ENCODE peak calls at places on chromosomes 7 and 10, in six cellular contexts. One of them, this sample, is unnamed.
A peak's percentile ranks its signal among the peaks of the same experiment; 100 is the strongest.

GRCh38 chr10:1526427-1527055 is 210.8 kb downstream of the ADARB2 start:
- DNase-seq in transverse colon: no peak
- DNase-seq in upper lobe of right lung: peak; percentile 45
- DNase-seq in K562: peak; percentile 34
- DNase-seq in uterus: no peak
- DNase-seq in neural progenitor cell: no peak
- DNase-seq in this sample: no peak

GRCh38 chr7:340200-340937 is 50.4 kb downstream of the FOXL3 start:
- DNase-seq in transverse colon: no peak
- DNase-seq in upper lobe of right lung: no peak
- DNase-seq in K562: no peak
- DNase-seq in uterus: no peak
- DNase-seq in neural progenitor cell: no peak
- DNase-seq in this sample: no peak

GRCh38 chr7:105876964-105877601 is 684 bp upstream of the ATXN7L1 start:
- DNase-seq in transverse colon: peak; percentile 78
- DNase-seq in upper lobe of right lung: peak; percentile 68
- DNase-seq in K562: peak; percentile 44
- DNase-seq in uterus: peak; percentile 39
- DNase-seq in neural progenitor cell: peak; percentile 81
- DNase-seq in this sample: peak; percentile 62

GRCh38 chr10:59033622-59034021 is 142.8 kb upstream of the PHYHIPL start:
- DNase-seq in transverse colon: no peak
- DNase-seq in upper lobe of right lung: no peak
- DNase-seq in K562: no peak
- DNase-seq in uterus: no peak
- DNase-seq in neural progenitor cell: no peak
- DNase-seq in this sample: peak; percentile 36

GRCh38 chr7:129851810-129852209 is 101.0 kb downstream of the UBE2H start:
- DNase-seq in transverse colon: no peak
- DNase-seq in upper lobe of right lung: no peak
- DNase-seq in K562: no peak
- DNase-seq in uterus: no peak
- DNase-seq in neural progenitor cell: no peak
- DNase-seq in this sample: no peak

GRCh38 chr7:1857487-1858425 is 187.7 kb downstream of the ELFN1 start:
- DNase-seq in transverse colon: no peak
- DNase-seq in upper lobe of right lung: peak; percentile 51
- DNase-seq in K562: no peak
- DNase-seq in uterus: no peak
- DNase-seq in neural progenitor cell: no peak
- DNase-seq in this sample: no peak

GRCh38 chr7:73909051-73909941 is 48.3 kb downstream of the TMEM270 start:
- DNase-seq in transverse colon: no peak
- DNase-seq in upper lobe of right lung: peak; percentile 55
- DNase-seq in K562: no peak
- DNase-seq in uterus: no peak
- DNase-seq in neural progenitor cell: no peak
- DNase-seq in this sample: no peak

GRCh38 chr10:1589257-1589656 is 148.1 kb downstream of the ADARB2 start:
- DNase-seq in transverse colon: no peak
- DNase-seq in upper lobe of right lung: no peak
- DNase-seq in K562: no peak
- DNase-seq in uterus: no peak
- DNase-seq in neural progenitor cell: no peak
- DNase-seq in this sample: no peak

GRCh38 chr10:110788620-110789385 is 82.9 kb upstream of the PDCD4 start:
- DNase-seq in transverse colon: no peak
- DNase-seq in upper lobe of right lung: no peak
- DNase-seq in K562: no peak
- DNase-seq in uterus: no peak
- DNase-seq in neural progenitor cell: no peak
- DNase-seq in this sample: no peak

GRCh38 chr7:16839646-16840045 is 34.8 kb upstream of the AGR2 start:
- DNase-seq in transverse colon: no peak
- DNase-seq in upper lobe of right lung: no peak
- DNase-seq in K562: no peak
- DNase-seq in uterus: no peak
- DNase-seq in neural progenitor cell: no peak
- DNase-seq in this sample: no peak

GRCh38 chr7:121941836-121942235 is 68.9 kb downstream of the PTPRZ1 start:
- DNase-seq in transverse colon: no peak
- DNase-seq in upper lobe of right lung: no peak
- DNase-seq in K562: no peak
- DNase-seq in uterus: no peak
- DNase-seq in neural progenitor cell: no peak
- DNase-seq in this sample: no peak

GRCh38 chr7:111495173-111495572 is 67.1 kb downstream of the IMMP2L start:
- DNase-seq in transverse colon: no peak
- DNase-seq in upper lobe of right lung: no peak
- DNase-seq in K562: no peak
- DNase-seq in uterus: no peak
- DNase-seq in neural progenitor cell: no peak
- DNase-seq in this sample: no peak

GRCh38 chr7:20241491-20242261 is 24.5 kb upstream of the MACC1 start:
- DNase-seq in transverse colon: no peak
- DNase-seq in upper lobe of right lung: no peak
- DNase-seq in K562: no peak
- DNase-seq in uterus: no peak
- DNase-seq in neural progenitor cell: no peak
- DNase-seq in this sample: no peak

GRCh38 chr10:123309740-123310139 is 155.5 kb downstream of the BUB3 start:
- DNase-seq in transverse colon: no peak
- DNase-seq in upper lobe of right lung: peak; percentile 78
- DNase-seq in K562: no peak
- DNase-seq in uterus: no peak
- DNase-seq in neural progenitor cell: no peak
- DNase-seq in this sample: peak; percentile 70

GRCh38 chr7:79761876-79762429 is 308.5 kb upstream of the MAGI2 start:
- DNase-seq in transverse colon: no peak
- DNase-seq in upper lobe of right lung: no peak
- DNase-seq in K562: no peak
- DNase-seq in uterus: no peak
- DNase-seq in neural progenitor cell: no peak
- DNase-seq in this sample: no peak

GRCh38 chr7:4882169-4882741 is 1.3 kb downstream of the RADIL start:
- DNase-seq in transverse colon: peak; percentile 38
- DNase-seq in upper lobe of right lung: no peak
- DNase-seq in K562: peak; percentile 31
- DNase-seq in uterus: peak; percentile 79
- DNase-seq in neural progenitor cell: peak; percentile 68
- DNase-seq in this sample: peak; percentile 78

GRCh38 chr10:95121904-95122303 is 52.6 kb upstream of the CYP2C8 start:
- DNase-seq in transverse colon: no peak
- DNase-seq in upper lobe of right lung: no peak
- DNase-seq in K562: no peak
- DNase-seq in uterus: no peak
- DNase-seq in neural progenitor cell: no peak
- DNase-seq in this sample: no peak

GRCh38 chr10:86317949-86318725 is 48.5 kb downstream of the GRID1 start:
- DNase-seq in transverse colon: no peak
- DNase-seq in upper lobe of right lung: peak; percentile 31
- DNase-seq in K562: no peak
- DNase-seq in uterus: no peak
- DNase-seq in neural progenitor cell: no peak
- DNase-seq in this sample: no peak

GRCh38 chr10:75569506-75569905 is 138.1 kb downstream of the LRMDA start:
- DNase-seq in transverse colon: no peak
- DNase-seq in upper lobe of right lung: no peak
- DNase-seq in K562: no peak
- DNase-seq in uterus: peak; percentile 30
- DNase-seq in neural progenitor cell: no peak
- DNase-seq in this sample: no peak

GRCh38 chr7:53094191-53094590 is 58.8 kb downstream of the POM121L12 start:
- DNase-seq in transverse colon: no peak
- DNase-seq in upper lobe of right lung: no peak
- DNase-seq in K562: no peak
- DNase-seq in uterus: no peak
- DNase-seq in neural progenitor cell: no peak
- DNase-seq in this sample: no peak

GRCh38 chr7:152144557-152145245 is 119.2 kb downstream of the GALNT11 start:
- DNase-seq in transverse colon: no peak
- DNase-seq in upper lobe of right lung: no peak
- DNase-seq in K562: no peak
- DNase-seq in uterus: no peak
- DNase-seq in neural progenitor cell: no peak
- DNase-seq in this sample: no peak

GRCh38 chr10:129775681-129776080 is 188.4 kb downstream of the EBF3 start:
- DNase-seq in transverse colon: no peak
- DNase-seq in upper lobe of right lung: peak; percentile 46
- DNase-seq in K562: no peak
- DNase-seq in uterus: no peak
- DNase-seq in neural progenitor cell: no peak
- DNase-seq in this sample: no peak

DNA sequence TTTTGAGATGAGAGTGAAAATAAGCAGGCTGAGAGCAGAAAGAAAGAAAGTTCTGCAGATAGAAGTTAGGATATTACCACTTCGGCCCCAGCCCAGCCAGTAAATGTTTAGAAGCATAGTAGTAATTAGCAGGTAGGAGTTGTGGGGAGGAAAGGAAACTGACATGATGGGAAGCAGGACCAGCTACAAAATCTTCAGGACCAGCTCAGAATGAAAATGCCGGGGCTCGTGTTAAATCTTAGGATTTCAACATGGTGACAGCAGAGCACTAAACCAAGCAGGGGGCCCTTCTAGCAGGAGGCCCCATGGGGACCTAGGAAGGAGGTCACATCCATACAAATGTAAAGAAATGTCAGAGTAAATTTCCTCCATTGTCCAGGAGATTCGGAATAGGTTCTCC is 28.7 kb downstream of the PRSS2 start:
- DNase-seq in transverse colon: no peak
- DNase-seq in upper lobe of right lung: no peak
- DNase-seq in K562: no peak
- DNase-seq in uterus: no peak
- DNase-seq in neural progenitor cell: no peak
- DNase-seq in this sample: no peak
- H3K4me1 ChIP-seq in transverse colon: peaks cover 3% of the 10 kb centered on the region
- H3K4me1 ChIP-seq in upper lobe of right lung: peaks cover 15% of the 10 kb centered on the region
- H3K4me1 ChIP-seq in K562: peaks cover 10% of the 10 kb centered on the region
- H3K4me1 ChIP-seq in uterus: peaks cover 15% of the 10 kb centered on the region
- H3K4me1 ChIP-seq in neural progenitor cell: peaks cover 16% of the 10 kb centered on the region
- H3K4me1 ChIP-seq in this sample: peaks cover 4% of the 10 kb centered on the region

GRCh38 chr10:116555882-116556281 is 10.2 kb downstream of the PNLIP start:
- DNase-seq in transverse colon: no peak
- DNase-seq in upper lobe of right lung: no peak
- DNase-seq in K562: no peak
- DNase-seq in uterus: no peak
- DNase-seq in neural progenitor cell: no peak
- DNase-seq in this sample: no peak

GRCh38 chr10:116553378-116553980 is 7.7 kb downstream of the PNLIP start:
- DNase-seq in transverse colon: no peak
- DNase-seq in upper lobe of right lung: no peak
- DNase-seq in K562: no peak
- DNase-seq in uterus: no peak
- DNase-seq in neural progenitor cell: no peak
- DNase-seq in this sample: no peak

GRCh38 chr10:116557305-116557880 is 11.7 kb downstream of the PNLIP start:
- DNase-seq in transverse colon: no peak
- DNase-seq in upper lobe of right lung: no peak
- DNase-seq in K562: no peak
- DNase-seq in uterus: no peak
- DNase-seq in neural progenitor cell: no peak
- DNase-seq in this sample: no peak

GRCh38 chr10:116554628-116555027 is 8.9 kb downstream of the PNLIP start:
- DNase-seq in transverse colon: no peak
- DNase-seq in upper lobe of right lung: no peak
- DNase-seq in K562: no peak
- DNase-seq in uterus: no peak
- DNase-seq in neural progenitor cell: no peak
- DNase-seq in this sample: no peak
- H3K4me3 ChIP-seq in transverse colon: no peak overlapping the region
- H3K4me3 ChIP-seq in upper lobe of right lung: no peak overlapping the region
- H3K4me3 ChIP-seq in K562: no peak overlapping the region
- H3K4me3 ChIP-seq in uterus: no peak overlapping the region
- H3K4me3 ChIP-seq in neural progenitor cell: no peak overlapping the region
- H3K4me3 ChIP-seq in this sample: no peak overlapping the region

DNA sequence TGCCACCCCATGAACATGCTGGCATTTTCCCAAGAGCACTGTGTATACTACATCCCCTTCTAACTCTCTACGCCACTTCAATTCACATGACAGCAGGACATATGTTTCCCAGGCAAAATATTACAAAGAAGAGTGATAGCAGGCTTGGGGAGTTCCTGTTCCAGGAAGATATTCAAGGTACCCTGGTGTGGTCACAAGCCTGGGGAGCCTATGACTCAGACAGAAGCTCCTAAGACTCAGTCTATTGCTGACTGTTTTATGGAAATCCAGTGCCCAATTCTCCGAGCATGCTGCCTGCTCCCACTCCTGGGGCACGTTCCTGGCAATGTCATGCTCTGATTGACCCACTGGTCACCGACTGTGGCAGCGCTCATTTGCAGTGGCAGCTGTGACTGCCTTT is 23.5 kb upstream of the ABLIM1 start:
- DNase-seq in transverse colon: no peak
- DNase-seq in upper lobe of right lung: no peak
- DNase-seq in K562: no peak
- DNase-seq in uterus: no peak
- DNase-seq in neural progenitor cell: no peak
- DNase-seq in this sample: no peak
- H3K4me1 ChIP-seq in transverse colon: peaks cover 29% of the 10 kb centered on the region
- H3K4me1 ChIP-seq in upper lobe of right lung: peaks cover 26% of the 10 kb centered on the region
- H3K4me1 ChIP-seq in K562: no peaks in the 10 kb centered on the region
- H3K4me1 ChIP-seq in uterus: no peaks in the 10 kb centered on the region
- H3K4me1 ChIP-seq in neural progenitor cell: peaks cover 47% of the 10 kb centered on the region
- H3K4me1 ChIP-seq in this sample: peaks cover 36% of the 10 kb centered on the region

DNA sequence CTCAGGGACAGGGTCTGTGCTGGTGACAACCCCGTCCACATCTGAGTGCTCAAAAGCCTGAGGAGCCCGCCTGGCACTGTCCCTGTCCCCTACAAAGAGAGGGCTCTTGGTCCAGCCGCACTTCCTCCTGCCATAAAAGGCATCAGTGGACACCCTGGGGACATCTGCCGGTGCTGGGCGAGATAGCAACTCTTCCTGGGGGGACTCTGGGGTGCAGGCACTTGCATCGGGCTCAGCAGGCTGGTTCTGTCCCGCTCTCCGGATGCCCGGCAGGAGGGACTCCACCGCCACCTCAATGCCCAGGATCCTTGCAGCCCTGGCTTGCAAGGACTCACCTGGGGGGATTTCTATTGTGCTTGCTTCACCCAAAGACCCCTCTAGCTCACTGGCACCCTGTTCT is 32.8 kb downstream of the JCAD start:
- DNase-seq in transverse colon: no peak
- DNase-seq in upper lobe of right lung: no peak
- DNase-seq in K562: no peak
- DNase-seq in uterus: no peak
- DNase-seq in neural progenitor cell: no peak
- DNase-seq in this sample: no peak
- H3K4me3 ChIP-seq in transverse colon: no peak overlapping the region
- H3K4me3 ChIP-seq in upper lobe of right lung: no peak overlapping the region
- H3K4me3 ChIP-seq in K562: no peak overlapping the region
- H3K4me3 ChIP-seq in uterus: no peak overlapping the region
- H3K4me3 ChIP-seq in neural progenitor cell: no peak overlapping the region
- H3K4me3 ChIP-seq in this sample: no peak overlapping the region

DNA sequence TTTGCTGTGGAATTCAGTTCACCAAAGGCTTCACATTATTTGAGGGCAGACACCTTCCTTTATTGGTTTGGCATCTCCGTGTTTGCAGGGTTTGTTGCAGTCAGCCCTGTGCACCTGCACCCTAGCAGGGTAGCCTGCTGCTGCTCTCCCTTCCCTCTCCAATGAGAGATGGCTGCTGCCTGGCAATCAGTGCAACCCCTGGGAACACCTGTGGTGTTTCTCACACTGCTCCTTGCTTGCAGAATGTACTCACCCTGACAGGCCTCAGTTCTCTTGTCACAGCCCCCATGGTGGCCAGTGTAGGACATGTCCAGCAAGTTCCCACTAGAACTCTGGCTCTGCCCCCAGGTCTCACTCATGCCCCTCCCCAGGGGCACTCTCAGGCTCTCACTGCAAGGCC is 12.1 kb upstream of the PPIA start:
- DNase-seq in transverse colon: no peak
- DNase-seq in upper lobe of right lung: no peak
- DNase-seq in K562: peak; percentile 2
- DNase-seq in uterus: no peak
- DNase-seq in neural progenitor cell: no peak
- DNase-seq in this sample: no peak
- H3K4me1 ChIP-seq in transverse colon: no peaks in the 10 kb centered on the region
- H3K4me1 ChIP-seq in upper lobe of right lung: no peaks in the 10 kb centered on the region
- H3K4me1 ChIP-seq in K562: no peaks in the 10 kb centered on the region
- H3K4me1 ChIP-seq in uterus: no peaks in the 10 kb centered on the region
- H3K4me1 ChIP-seq in neural progenitor cell: peaks cover 3% of the 10 kb centered on the region
- H3K4me1 ChIP-seq in this sample: peaks cover 5% of the 10 kb centered on the region